ENCODE peak calls at places on chromosomes 16 and 17, in ten cellular contexts. Q is NB4; A is HuH-7.5; I is stimulated activated CD8-positive, alpha-beta memory T cell treated with anti-CD3 and anti-CD28 coated beads, Interleukin-7, amount 100 ng/mL, for 24 hours; F is WTC11; J is memory B cell; U is Caki2; M is kidney epithelial cell; L is activated T-cell treated with anti-CD3 and anti-CD28 coated beads, Interleukin-2, amount 50 U/mL, for 72 hours; P is stimulated activated CD4-positive, alpha-beta T cell treated with anti-CD3 and anti-CD28 coated beads, Interleukin-15, amount 100 ng/mL, for 1 hour. S is an unnamed sample.

GRCh38 chr17:38906429-38907172 is 18.8 kb upstream of the LASP1NB start:
- DNase-seq in F (no peak), U (no peak), L (no peak), A (no peak), Q (no peak), I (no peak), M (no peak), P (no peak), J (no peak), S (no peak)

GRCh38 chr17:73901661-73902415 is 257.6 kb upstream of the SDK2 start:
- DNase-seq in F (peak; percentile 65), A (no peak), P (peak; percentile 12), M (no peak), L (peak; percentile 12), J (no peak), I (no peak), U (no peak), Q (peak; percentile 58), S (no peak)

GRCh38 chr16:84117482-84117843 is 721 bp upstream of the MBTPS1 start:
- DNase-seq in J (no peak), M (no peak), U (no peak), L (no peak), F (no peak), I (no peak), Q (no peak), A (no peak), P (peak; percentile 5), S (peak; percentile 47)

GRCh38 chr17:45732926-45733505 is 51.1 kb upstream of the CRHR1 start:
- DNase-seq in P (no peak), L (no peak), I (no peak), M (no peak), J (no peak), F (peak; percentile 5), U (no peak), A (no peak), Q (no peak), S (no peak)

GRCh38 chr16:4898811-4899473 is 38.0 kb downstream of the PPL start:
- DNase-seq in A (no peak), P (no peak), I (no peak), J (no peak), U (no peak), Q (no peak), F (no peak), M (no peak), L (no peak), S (no peak)

GRCh38 chr17:61704935-61705449 is 114.0 kb upstream of the NACA2 start:
- DNase-seq in P (no peak), A (no peak), Q (no peak), F (no peak), I (no peak), J (no peak), L (no peak), M (no peak), U (no peak), S (no peak)

GRCh38 chr17:75637143-75637538 is 3.9 kb downstream of the SMIM5 start:
- DNase-seq in M (no peak), A (no peak), Q (no peak), U (no peak), F (no peak), J (no peak), L (no peak), P (no peak), I (no peak), S (no peak)

GRCh38 chr17:65664296-65664695 is 102.8 kb upstream of the AXIN2 start:
- DNase-seq in J (no peak), F (no peak), L (no peak), A (no peak), U (no peak), Q (no peak), P (no peak), M (no peak), I (no peak), S (no peak)

GRCh38 chr17:65518256-65518655 is 43.2 kb downstream of the AXIN2 start:
- DNase-seq in Q (no peak), I (no peak), J (no peak), M (no peak), A (no peak), L (no peak), P (no peak), U (no peak), F (no peak), S (no peak)

GRCh38 chr17:7956208-7956965 is 24.4 kb downstream of the CNTROB start:
- DNase-seq in I (no peak), A (no peak), U (no peak), J (no peak), P (no peak), F (no peak), M (no peak), Q (no peak), L (no peak), S (no peak)